ENCODE peak calls at places on chromosomes 16 and 17, in four cellular contexts. N is AG09309; S is cortex of kidney; Q is activated CD8-positive, alpha-beta memory T cell treated with anti-CD3 and anti-CD28 coated beads for 24 hours. W is an unnamed sample.
A peak's percentile ranks its signal among the peaks of the same experiment; 100 is the strongest.

GRCh38 chr17:39194089-39194984 is 3.1 kb downstream of the CACNB1 start:
- DNase-seq in S (no peak), Q (no peak), N (no peak), W (no peak)

GRCh38 chr17:43987131-43988021 is 17.0 kb upstream of the NAGS start:
- DNase-seq in Q (no peak), S (no peak), N (no peak), W (no peak)

GRCh38 chr17:44310612-44311376 is 2.4 kb downstream of the RUNDC3A start:
- DNase-seq in S (no peak), Q (no peak), N (no peak), W (no peak)

GRCh38 chr16:68265078-68265925 is 976 bp downstream of the SLC7A6 start:
- DNase-seq in N (peak; percentile 59), Q (peak; percentile 74), S (no peak), W (peak; percentile 36)

GRCh38 chr17:79743614-79744013 is 12.9 kb downstream of the ENPP7 start:
- DNase-seq in N (no peak), S (no peak), Q (no peak), W (no peak)

GRCh38 chr17:18262111-18262510 is 1.6 kb downstream of the MIEF2 start:
- DNase-seq in Q (no peak), N (no peak), S (no peak), W (no peak)

GRCh38 chr17:53390575-53390974 is 432.2 kb upstream of the KIF2B start:
- DNase-seq in N (no peak), S (no peak), Q (no peak), W (no peak)

GRCh38 chr17:11935734-11936406 is 61.4 kb downstream of the ZNF18 start:
- DNase-seq in S (no peak), Q (no peak), N (no peak), W (no peak)

GRCh38 chr17:6831662-6832263 is at the start of gene TEKT1:
- DNase-seq in S (no peak), Q (peak; percentile 77), N (no peak), W (no peak)

GRCh38 chr16:2919511-2920255 is 8.0 kb downstream of the FLYWCH1 start:
- DNase-seq in Q (peak; percentile 81), N (peak; percentile 34), S (no peak), W (no peak)

GRCh38 chr16:24980077-24980793 is 34.9 kb downstream of the ARHGAP17 start:
- DNase-seq in S (no peak), N (no peak), Q (peak; percentile 30), W (no peak)

GRCh38 chr16:4183258-4184037 is 58.4 kb downstream of the SRL start:
- DNase-seq in Q (peak; percentile 98), N (peak; percentile 69), S (peak; percentile 79), W (peak; percentile 76)

GRCh38 chr17:43983515-43984411 is 20.7 kb upstream of the NAGS start:
- DNase-seq in Q (no peak), S (no peak), N (no peak), W (no peak)

GRCh38 chr16:57533618-57534336 is 2.6 kb downstream of the CCDC102A start:
- DNase-seq in Q (peak; percentile 68), N (no peak), S (no peak), W (no peak)

GRCh38 chr17:77772899-77773358 is 185.6 kb upstream of the TNRC6C start:
- DNase-seq in S (no peak), N (no peak), Q (no peak), W (no peak)

GRCh38 chr16:31108035-31108793 is at the start of gene BCKDK:
- DNase-seq in Q (peak; percentile 91), S (no peak), N (no peak), W (peak; percentile 15)

GRCh38 chr16:4862639-4863038 is 15.4 kb downstream of the UBN1 start:
- DNase-seq in N (no peak), Q (no peak), S (no peak), W (no peak)

GRCh38 chr16:23081675-23082119 is 67.6 kb downstream of the USP31 start:
- DNase-seq in S (no peak), Q (no peak), N (peak; percentile 83), W (peak; percentile 8)

GRCh38 chr17:57316361-57316760 is 60.0 kb downstream of the MSI2 start:
- DNase-seq in Q (no peak), S (no peak), N (no peak), W (no peak)

GRCh38 chr17:17880577-17881196 is 43.9 kb upstream of the SREBF1 start:
- DNase-seq in Q (no peak), N (no peak), S (no peak), W (no peak)

GRCh38 chr17:64648234-64648633 is 13.9 kb downstream of the SMURF2 start:
- DNase-seq in N (no peak), Q (no peak), S (no peak), W (no peak)

GRCh38 chr17:63774141-63774981 is at the start of gene DDX42:
- DNase-seq in N (no peak), S (no peak), Q (no peak), W (no peak)

GRCh38 chr17:10857976-10858375 is 20.1 kb upstream of the PIRT start:
- DNase-seq in Q (no peak), N (no peak), S (no peak), W (no peak)

GRCh38 chr17:29046440-29046839 is 3.5 kb downstream of the PIPOX start:
- DNase-seq in Q (no peak), N (no peak), S (no peak), W (no peak)

GRCh38 chr16:15403392-15403995 is 7.9 kb downstream of the MPV17L start:
- DNase-seq in N (no peak), S (no peak), Q (no peak), W (no peak)